ENCODE peak calls at places on chromosomes 5 and 9, in five cellular contexts. One of them, this sample, is unnamed.

GRCh38 chr5:108637110-108637509 is 110.6 kb upstream of the FER start:
- DNase-seq in HepG2: no peak
- DNase-seq in sigmoid colon: no peak
- DNase-seq in Peyer's patch: no peak
- DNase-seq in tibial nerve: no peak
- DNase-seq in this sample: no peak

GRCh38 chr5:159208508-159209437 is 580 bp downstream of the RNF145 start:
- DNase-seq in HepG2: peak; percentile 9
- DNase-seq in sigmoid colon: peak; percentile 70
- DNase-seq in Peyer's patch: peak; percentile 66
- DNase-seq in tibial nerve: peak; percentile 24
- DNase-seq in this sample: peak; percentile 46

GRCh38 chr9:116073826-116074225 is 79.8 kb upstream of the PAPPA start:
- DNase-seq in HepG2: no peak
- DNase-seq in sigmoid colon: no peak
- DNase-seq in Peyer's patch: no peak
- DNase-seq in tibial nerve: no peak
- DNase-seq in this sample: no peak

GRCh38 chr9:82436480-82436879 is 447.9 kb downstream of the SPATA31D1 start:
- DNase-seq in HepG2: no peak
- DNase-seq in sigmoid colon: no peak
- DNase-seq in Peyer's patch: no peak
- DNase-seq in tibial nerve: no peak
- DNase-seq in this sample: no peak

GRCh38 chr9:128635266-128636023 is 21.2 kb downstream of the DYNC2I2 start:
- DNase-seq in HepG2: peak; percentile 92
- DNase-seq in sigmoid colon: peak; percentile 92
- DNase-seq in Peyer's patch: peak; percentile 91
- DNase-seq in tibial nerve: peak; percentile 59
- DNase-seq in this sample: no peak

GRCh38 chr9:1759901-1760300 is 255.2 kb upstream of the SMARCA2 start:
- DNase-seq in HepG2: no peak
- DNase-seq in sigmoid colon: no peak
- DNase-seq in Peyer's patch: no peak
- DNase-seq in tibial nerve: no peak
- DNase-seq in this sample: no peak

GRCh38 chr5:94618029-94618492 is 343 bp downstream of the KIAA0825 start:
- DNase-seq in HepG2: peak; percentile 35
- DNase-seq in sigmoid colon: peak; percentile 78
- DNase-seq in Peyer's patch: peak; percentile 89
- DNase-seq in tibial nerve: no peak
- DNase-seq in this sample: peak; percentile 53

GRCh38 chr5:137051165-137051564 is 448.0 kb downstream of the SPOCK1 start:
- DNase-seq in HepG2: peak; percentile 5
- DNase-seq in sigmoid colon: no peak
- DNase-seq in Peyer's patch: no peak
- DNase-seq in tibial nerve: no peak
- DNase-seq in this sample: no peak

GRCh38 chr9:124133752-124134151 is 122.2 kb downstream of the LHX2 start:
- DNase-seq in HepG2: peak; percentile 64
- DNase-seq in sigmoid colon: no peak
- DNase-seq in Peyer's patch: peak; percentile 78
- DNase-seq in tibial nerve: peak; percentile 26
- DNase-seq in this sample: no peak

DNA sequence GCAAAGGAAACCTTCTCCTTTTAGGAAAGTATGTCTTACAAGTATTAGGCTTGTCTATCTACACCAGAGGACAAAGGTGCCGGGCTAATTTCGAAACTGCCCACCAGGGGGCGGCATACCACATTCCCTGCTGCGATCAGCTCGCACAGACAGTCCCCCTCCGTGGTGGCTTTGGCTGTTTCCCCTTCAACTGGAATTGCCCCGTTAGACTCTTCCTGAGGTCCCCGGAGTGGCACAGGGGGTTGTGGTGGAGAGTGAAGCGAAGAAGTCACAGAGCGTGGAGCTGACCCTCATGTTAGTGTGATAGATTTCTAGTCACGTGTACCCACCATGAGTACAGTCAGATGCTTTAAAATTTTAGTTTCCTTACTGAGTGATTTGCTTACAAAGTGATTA is 17.5 kb downstream of the PTTG1 start:
- DNase-seq in HepG2: peak; percentile 69
- DNase-seq in sigmoid colon: peak; percentile 91
- DNase-seq in Peyer's patch: peak; percentile 96
- DNase-seq in tibial nerve: peak; percentile 92
- DNase-seq in this sample: peak; percentile 90
- H3K9me3 ChIP-seq in HepG2: no peaks in the 10 kb centered on the region
- H3K9me3 ChIP-seq in sigmoid colon: no peaks in the 10 kb centered on the region
- H3K9me3 ChIP-seq in Peyer's patch: no peaks in the 10 kb centered on the region
- H3K9me3 ChIP-seq in tibial nerve: no peaks in the 10 kb centered on the region
- H3K9me3 ChIP-seq in this sample: no peaks in the 10 kb centered on the region

GRCh38 chr5:98227489-98227888 is 546.0 kb upstream of the RGMB start:
- DNase-seq in HepG2: no peak
- DNase-seq in sigmoid colon: no peak
- DNase-seq in Peyer's patch: no peak
- DNase-seq in tibial nerve: no peak
- DNase-seq in this sample: no peak
- TF ChIP-seq CTCF in HepG2: no peak
- TF ChIP-seq CTCF in sigmoid colon: no peak
- TF ChIP-seq CTCF in Peyer's patch: no peak
- TF ChIP-seq CTCF in tibial nerve: no peak
- TF ChIP-seq CTCF in this sample: no peak

DNA sequence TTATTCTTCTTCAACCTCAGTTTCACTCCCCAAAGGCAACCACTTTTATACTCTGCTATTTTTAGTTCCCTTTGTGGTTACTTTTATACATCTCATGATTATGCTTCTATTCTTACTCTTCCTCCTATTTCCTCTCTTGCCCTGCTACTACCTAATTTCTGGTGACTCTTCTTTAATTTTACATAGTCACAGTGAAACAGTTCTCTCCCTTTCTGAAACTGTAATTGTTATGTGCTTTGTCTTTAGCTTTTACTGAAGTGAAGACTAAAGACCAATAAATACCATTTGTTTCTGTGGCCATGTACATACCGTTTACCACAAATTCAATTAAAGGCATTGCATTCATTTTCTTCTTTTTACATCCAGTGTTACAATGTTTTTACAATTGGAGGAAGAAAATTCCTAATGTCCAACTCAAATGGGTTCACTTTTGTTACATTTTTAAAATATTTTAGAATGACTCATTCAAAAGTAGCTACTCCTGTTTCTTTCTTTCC is 410.6 kb downstream of the PSAT1 start:
- DNase-seq in HepG2: no peak
- DNase-seq in sigmoid colon: no peak
- DNase-seq in Peyer's patch: no peak
- DNase-seq in tibial nerve: no peak
- DNase-seq in this sample: no peak
- H3K4me1 ChIP-seq in HepG2: no peaks in the 10 kb centered on the region
- H3K4me1 ChIP-seq in sigmoid colon: no peaks in the 10 kb centered on the region
- H3K4me1 ChIP-seq in Peyer's patch: no peaks in the 10 kb centered on the region
- H3K4me1 ChIP-seq in tibial nerve: no peaks in the 10 kb centered on the region
- H3K4me1 ChIP-seq in this sample: no peaks in the 10 kb centered on the region

GRCh38 chr5:179332741-179333290 is 12.4 kb downstream of the ADAMTS2 start:
- DNase-seq in HepG2: no peak
- DNase-seq in sigmoid colon: no peak
- DNase-seq in Peyer's patch: no peak
- DNase-seq in tibial nerve: no peak
- DNase-seq in this sample: no peak
- H3K9me3 ChIP-seq in HepG2: no peaks in the 10 kb centered on the region
- H3K9me3 ChIP-seq in sigmoid colon: no peaks in the 10 kb centered on the region
- H3K9me3 ChIP-seq in Peyer's patch: no peaks in the 10 kb centered on the region
- H3K9me3 ChIP-seq in tibial nerve: no peaks in the 10 kb centered on the region
- H3K9me3 ChIP-seq in this sample: no peaks in the 10 kb centered on the region

DNA sequence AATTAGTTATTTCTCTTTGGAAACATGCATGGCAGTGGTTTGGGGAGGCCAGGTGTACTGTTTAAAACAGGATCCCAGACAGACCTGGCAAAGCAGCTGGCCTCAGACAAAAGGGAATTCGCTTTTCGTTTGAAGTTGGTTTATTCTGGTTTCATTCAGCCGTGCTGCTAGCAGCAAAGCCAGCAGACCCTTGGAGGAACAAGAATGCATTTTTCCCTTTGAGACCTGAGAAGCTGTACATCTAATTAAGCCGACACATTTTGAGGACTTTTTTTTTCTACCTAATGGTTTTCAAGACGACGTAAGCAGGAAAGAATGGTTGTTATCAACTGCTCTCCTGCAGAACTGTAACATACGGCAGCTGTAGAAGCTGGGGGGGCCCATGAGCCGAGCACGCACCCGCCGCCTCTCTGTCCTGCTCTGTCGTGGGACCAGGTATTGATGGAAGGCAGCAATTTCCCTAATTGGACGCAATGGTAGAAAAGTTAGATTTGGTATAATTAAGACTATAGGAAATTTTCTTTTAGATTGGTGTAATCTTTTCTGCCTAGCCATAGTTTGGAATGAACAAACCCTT is 13.6 kb downstream of the PLEKHG4B start:
- DNase-seq in HepG2: no peak
- DNase-seq in sigmoid colon: no peak
- DNase-seq in Peyer's patch: no peak
- DNase-seq in tibial nerve: no peak
- DNase-seq in this sample: no peak
- TF ChIP-seq CTCF in HepG2: no peak
- TF ChIP-seq CTCF in sigmoid colon: no peak
- TF ChIP-seq CTCF in Peyer's patch: no peak
- TF ChIP-seq CTCF in tibial nerve: no peak
- TF ChIP-seq CTCF in this sample: no peak

This sample was measured in DND-41.